ENCODE peak calls at places on chromosomes 6 and 20, in nine cellular contexts. O is heart left ventricle; S is adrenal gland; J is brain microvascular endothelial cell; M is SK-N-MC; L is ovary; F is tibial artery; Y is caudate nucleus; R is CD8-positive, alpha-beta memory T cell. K is an unnamed sample.

GRCh38 chr20:44471481-44471882 is 4.2 kb upstream of the TTPAL start:
- DNase-seq in L (no peak), R (no peak), Y (no peak), O (no peak), M (no peak), F (no peak), S (no peak), J (no peak), K (no peak)

GRCh38 chr6:45206793-45207492 is 121.2 kb upstream of the RUNX2 start:
- DNase-seq in F (no peak), S (no peak), M (no peak), O (no peak), J (no peak), R (no peak), L (no peak), Y (no peak), K (no peak)

GRCh38 chr20:57317789-57318371 is 11.7 kb upstream of the SPO11 start:
- DNase-seq in L (no peak), O (no peak), S (no peak), R (no peak), J (no peak), Y (no peak), M (no peak), F (no peak), K (no peak)

GRCh38 chr6:79586548-79586947 is 44.6 kb upstream of the SH3BGRL2 start:
- DNase-seq in S (no peak), L (no peak), R (no peak), J (peak), M (no peak), F (no peak), O (no peak), Y (no peak), K (no peak)

GRCh38 chr20:764255-764654 is 4.0 kb downstream of the SLC52A3 start:
- DNase-seq in F (no peak), S (no peak), Y (no peak), O (no peak), L (no peak), M (no peak), J (no peak), R (no peak), K (no peak)

GRCh38 chr6:147438758-147439528 is 69.5 kb upstream of the SAMD5 start:
- DNase-seq in R (no peak), O (no peak), M (no peak), F (no peak), L (no peak), Y (no peak), S (no peak), J (no peak), K (no peak)

GRCh38 chr20:19973920-19974620 is 43.1 kb upstream of the NAA20 start:
- DNase-seq in J (no peak), O (peak), S (peak), R (no peak), F (peak), M (peak), Y (peak), L (peak), K (no peak)

GRCh38 chr6:113596907-113597583 is 260.1 kb upstream of the MARCKS start:
- DNase-seq in O (no peak), F (no peak), L (peak), J (peak), R (no peak), S (no peak), Y (no peak), M (no peak), K (no peak)

GRCh38 chr6:142478117-142478516 is 176.3 kb downstream of the ADGRG6 start:
- DNase-seq in L (no peak), J (peak), R (no peak), O (no peak), M (no peak), Y (no peak), F (no peak), S (no peak), K (peak)

GRCh38 chr20:48722737-48723191 is 105.0 kb downstream of the PREX1 start:
- DNase-seq in R (no peak), J (peak), L (no peak), O (no peak), F (peak), S (no peak), Y (no peak), M (no peak), K (no peak)

GRCh38 chr6:149354009-149354408 is 36.5 kb downstream of the TAB2 start:
- DNase-seq in S (no peak), L (no peak), Y (no peak), R (no peak), O (no peak), F (no peak), M (no peak), J (no peak), K (no peak)

GRCh38 chr6:124536792-124537191 is 425.4 kb upstream of the RNF217 start:
- DNase-seq in M (no peak), Y (no peak), J (no peak), R (no peak), S (no peak), F (no peak), L (no peak), O (no peak), K (no peak)

GRCh38 chr6:78844899-78845298 is 22.5 kb upstream of the IRAK1BP1 start:
- DNase-seq in O (no peak), R (no peak), M (no peak), L (no peak), Y (no peak), J (no peak), F (no peak), S (no peak), K (no peak)

GRCh38 chr6:106509420-106510089 is 119.7 kb downstream of the RTN4IP1 start:
- DNase-seq in M (no peak), R (no peak), L (no peak), S (no peak), J (peak), F (no peak), Y (no peak), O (no peak), K (no peak)

GRCh38 chr6:137126875-137127485 is 46.5 kb downstream of the IL22RA2 start:
- DNase-seq in F (no peak), O (no peak), M (no peak), Y (no peak), J (no peak), S (no peak), L (no peak), R (no peak), K (no peak)

GRCh38 chr6:116059713-116060571 is 749 bp downstream of the FRK start:
- DNase-seq in M (no peak), L (no peak), R (no peak), F (no peak), O (peak), J (no peak), S (no peak), Y (no peak), K (peak)

GRCh38 chr6:44073612-44074382 is 53.5 kb downstream of the MRPL14 start:
- DNase-seq in M (no peak), S (no peak), F (no peak), L (no peak), O (no peak), J (no peak), Y (no peak), R (no peak), K (peak)

GRCh38 chr20:44166477-44166876 is 20.5 kb downstream of the JPH2 start:
- DNase-seq in F (peak), O (no peak), R (no peak), M (no peak), J (no peak), L (no peak), Y (no peak), S (peak), K (no peak)

GRCh38 chr6:91098006-91098405 is 511.1 kb upstream of the MAP3K7 start:
- DNase-seq in Y (no peak), F (no peak), L (no peak), M (no peak), S (no peak), R (no peak), O (no peak), J (no peak), K (no peak)

GRCh38 chr6:129853996-129854711 is 7.0 kb downstream of the TMEM244 start:
- DNase-seq in F (no peak), R (no peak), L (no peak), O (no peak), J (peak), S (no peak), Y (no peak), M (no peak), K (no peak)

GRCh38 chr6:1821188-1822183 is 211.8 kb downstream of the FOXC1 start:
- DNase-seq in S (no peak), F (no peak), O (no peak), R (no peak), Y (no peak), J (peak), L (no peak), M (no peak), K (peak)

GRCh38 chr6:125198285-125199009 is 44.9 kb downstream of the TPD52L1 start:
- DNase-seq in Y (no peak), O (no peak), R (no peak), L (no peak), M (no peak), F (no peak), S (no peak), J (no peak), K (no peak)

GRCh38 chr6:123965894-123966293 is 162.2 kb downstream of the NKAIN2 start:
- DNase-seq in J (no peak), F (no peak), R (no peak), Y (peak), O (no peak), L (no peak), M (no peak), S (no peak), K (no peak)

GRCh38 chr20:2804921-2805681 is 4.7 kb upstream of the CPXM1 start:
- DNase-seq in S (no peak), R (no peak), M (no peak), O (no peak), Y (no peak), J (no peak), L (no peak), F (no peak), K (no peak)

GRCh38 chr20:26208296-26209091 is 511.8 kb upstream of the ZNF337 start:
- DNase-seq in O (peak), R (no peak), J (no peak), M (no peak), L (peak), F (no peak), S (no peak), Y (no peak), K (no peak)

GRCh38 chr6:84052204-84052882 is 18.8 kb downstream of the MRAP2 start:
- DNase-seq in L (peak), M (no peak), R (no peak), J (peak), S (peak), F (peak), Y (peak), O (peak), K (no peak)

GRCh38 chr6:22147983-22148797 is 148.6 kb downstream of the PRL start:
- DNase-seq in M (no peak), J (peak), S (no peak), O (no peak), R (no peak), F (no peak), Y (peak), L (no peak), K (no peak)

GRCh38 chr6:73455865-73456629 is 4.0 kb upstream of the CGAS start:
- DNase-seq in S (no peak), Y (no peak), M (peak), O (no peak), F (no peak), J (no peak), L (no peak), R (no peak), K (no peak)

GRCh38 chr6:15663057-15663638 is 320 bp upstream of the DTNBP1 start:
- DNase-seq in F (peak), Y (no peak), S (no peak), M (no peak), R (no peak), L (no peak), O (no peak), J (peak), K (no peak)
- H3K27ac ChIP-seq in F (peak), Y (no peak), S (peak), M (no peak), R (peak), L (no peak), O (peak), J (no peak), K (no peak)

DNA sequence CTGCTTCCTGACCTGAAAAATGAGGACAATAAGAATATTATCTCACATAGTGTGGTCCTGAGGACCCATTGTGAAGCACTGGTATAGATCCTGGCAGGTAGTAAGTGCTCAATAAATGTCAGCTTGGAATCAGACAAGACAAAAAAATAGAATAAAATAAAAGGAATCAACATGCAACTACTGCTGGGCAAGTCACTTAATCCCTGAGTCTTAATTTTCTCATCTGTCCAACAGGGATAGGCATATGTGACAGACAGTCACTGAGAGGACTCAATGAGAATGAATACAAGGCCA is 38.0 kb upstream of the PIM1 start:
- DNase-seq in F (no peak), R (no peak), O (no peak), M (no peak), J (no peak), S (no peak), L (no peak), Y (no peak), K (no peak)
- H3K27ac ChIP-seq in F (peak), R (no peak), O (peak), M (peak), J (no peak), S (peak), L (no peak), Y (peak), K (no peak)

GRCh38 chr20:32282461-32282860 is 5.0 kb downstream of the KIF3B start:
- DNase-seq in F (no peak), R (no peak), J (no peak), L (no peak), O (no peak), S (no peak), Y (no peak), M (no peak), K (no peak)
- H3K27ac ChIP-seq in F (no peak), R (no peak), J (no peak), L (no peak), O (no peak), S (no peak), Y (no peak), M (no peak), K (no peak)

GRCh38 chr6:93394471-93394870 is 24.9 kb downstream of the EPHA7 start:
- DNase-seq in J (no peak), S (no peak), Y (no peak), F (no peak), R (no peak), L (no peak), O (no peak), M (no peak), K (no peak)

GRCh38 chr6:93391982-93392381 is 27.4 kb downstream of the EPHA7 start:
- DNase-seq in Y (no peak), O (no peak), R (no peak), L (no peak), M (peak), S (no peak), J (no peak), F (no peak), K (no peak)

GRCh38 chr6:93392797-93393196 is 26.6 kb downstream of the EPHA7 start:
- DNase-seq in S (no peak), M (no peak), J (no peak), L (no peak), R (no peak), O (no peak), Y (no peak), F (no peak), K (no peak)

GRCh38 chr6:93389192-93389591 is 30.2 kb downstream of the EPHA7 start:
- DNase-seq in R (no peak), Y (no peak), L (no peak), J (no peak), M (no peak), O (no peak), F (no peak), S (no peak), K (peak)

GRCh38 chr6:93393554-93394074 is 25.7 kb downstream of the EPHA7 start:
- DNase-seq in S (no peak), L (no peak), Y (no peak), R (no peak), F (no peak), J (no peak), M (no peak), O (no peak), K (no peak)
- H3K27ac ChIP-seq in S (no peak), L (no peak), Y (no peak), R (no peak), F (no peak), J (no peak), M (peak), O (no peak), K (no peak)

K was measured in MM.1S.